ENCODE peak calls at places on chromosome 9, in ten cellular contexts. J is transverse colon, W is prostate gland, N is SK-N-SH, Z is breast epithelium, E is Panc1, B is HCT116, H is stomach, K is suprapubic skin, A is spleen. P is an unnamed sample. For H3K4me1, the result is how much of the 10 kb centered on the place peaks cover.

GRCh38 chr9:121927636-121928035 is 165.5 kb downstream of the TTLL11 start:
- DNase-seq in E (no peak), Z (no peak), N (no peak), A (no peak), J (no peak), B (no peak), H (no peak), W (no peak), K (no peak), P (no peak)

GRCh38 chr9:129570450-129571297 is 50.2 kb downstream of the C9orf50 start:
- DNase-seq in H (peak), B (peak), N (no peak), W (peak), J (peak), A (no peak), E (no peak), Z (no peak), K (no peak), P (no peak)

GRCh38 chr9:90300901-90301688 is 341.5 kb downstream of the DIRAS2 start:
- DNase-seq in N (peak), E (peak), H (peak), J (peak), B (peak), A (no peak), W (no peak), Z (no peak), K (no peak), P (no peak)

GRCh38 chr9:38017149-38017884 is 51.7 kb downstream of the SHB start:
- DNase-seq in H (peak), K (no peak), E (no peak), Z (peak), J (no peak), N (peak), A (no peak), B (no peak), W (peak), P (peak)

GRCh38 chr9:35859310-35859994 is 10.7 kb downstream of the OR13J1 start:
- DNase-seq in A (no peak), B (no peak), Z (no peak), E (no peak), K (no peak), J (no peak), H (peak), W (peak), N (peak), P (no peak)

GRCh38 chr9:129281506-129282145 is 103.6 kb upstream of the IER5L start:
- DNase-seq in E (no peak), J (peak), B (no peak), A (peak), Z (peak), H (no peak), W (no peak), N (no peak), K (peak), P (no peak)

GRCh38 chr9:4380406-4380805 is 80.5 kb upstream of the GLIS3 start:
- DNase-seq in J (no peak), E (no peak), W (no peak), A (no peak), B (no peak), H (no peak), Z (no peak), K (no peak), N (no peak), P (no peak)

GRCh38 chr9:99878651-99879050 is 27.8 kb upstream of the STX17 start:
- DNase-seq in K (no peak), H (no peak), A (no peak), N (no peak), B (no peak), J (no peak), E (no peak), W (no peak), Z (no peak), P (no peak)

GRCh38 chr9:89179535-89179919 is 909 bp upstream of the SHC3 start:
- DNase-seq in K (no peak), N (no peak), E (no peak), Z (no peak), H (no peak), W (no peak), J (no peak), B (no peak), A (no peak), P (peak)

GRCh38 chr9:137454506-137455360 is 4.4 kb downstream of the NSMF start:
- DNase-seq in Z (no peak), J (peak), A (peak), W (no peak), B (no peak), H (peak), E (no peak), N (peak), K (no peak), P (peak)

GRCh38 chr9:74447451-74448193 is 49.5 kb upstream of the RORB start:
- DNase-seq in J (no peak), N (no peak), W (no peak), K (no peak), A (no peak), B (no peak), E (no peak), H (no peak), Z (no peak), P (no peak)

GRCh38 chr9:37528652-37529072 is 42.9 kb downstream of the POLR1E start:
- DNase-seq in J (peak), K (no peak), Z (no peak), N (no peak), A (no peak), E (no peak), H (no peak), B (no peak), W (no peak), P (no peak)

GRCh38 chr9:104875897-104876296 is 52.1 kb downstream of the ABCA1 start:
- DNase-seq in A (no peak), B (no peak), K (no peak), Z (no peak), W (no peak), E (no peak), N (no peak), J (no peak), H (no peak), P (no peak)

GRCh38 chr9:138010274-138010800 is 132.8 kb downstream of the CACNA1B start:
- DNase-seq in K (no peak), A (peak), Z (no peak), E (no peak), B (no peak), J (no peak), H (peak), W (no peak), N (no peak), P (no peak)

GRCh38 chr9:77839459-77840140 is 191.5 kb upstream of the GNA14 start:
- DNase-seq in K (no peak), E (no peak), Z (no peak), B (peak), J (no peak), W (no peak), H (no peak), A (no peak), N (no peak), P (no peak)

GRCh38 chr9:77843088-77843985 is 188.3 kb downstream of the GNAQ start:
- DNase-seq in N (no peak), W (no peak), A (no peak), E (no peak), K (no peak), H (no peak), Z (no peak), J (no peak), B (no peak), P (peak)

GRCh38 chr9:77841739-77842386 is 189.7 kb downstream of the GNAQ start:
- DNase-seq in W (no peak), K (no peak), N (no peak), H (no peak), J (no peak), E (no peak), Z (no peak), A (no peak), B (no peak), P (no peak)

GRCh38 chr9:77834898-77835505 is 186.9 kb upstream of the GNA14 start:
- DNase-seq in B (no peak), H (no peak), J (no peak), W (no peak), N (no peak), Z (no peak), A (no peak), E (no peak), K (no peak), P (no peak)

GRCh38 chr9:77838986-77839385 is 190.9 kb upstream of the GNA14 start:
- DNase-seq in E (no peak), N (no peak), K (no peak), A (no peak), H (no peak), B (no peak), Z (no peak), W (no peak), J (no peak), P (no peak)
- H3K27ac ChIP-seq in E (no peak), N (peak), K (no peak), A (no peak), H (peak), B (no peak), Z (peak), W (no peak), J (peak), P (no peak)

DNA sequence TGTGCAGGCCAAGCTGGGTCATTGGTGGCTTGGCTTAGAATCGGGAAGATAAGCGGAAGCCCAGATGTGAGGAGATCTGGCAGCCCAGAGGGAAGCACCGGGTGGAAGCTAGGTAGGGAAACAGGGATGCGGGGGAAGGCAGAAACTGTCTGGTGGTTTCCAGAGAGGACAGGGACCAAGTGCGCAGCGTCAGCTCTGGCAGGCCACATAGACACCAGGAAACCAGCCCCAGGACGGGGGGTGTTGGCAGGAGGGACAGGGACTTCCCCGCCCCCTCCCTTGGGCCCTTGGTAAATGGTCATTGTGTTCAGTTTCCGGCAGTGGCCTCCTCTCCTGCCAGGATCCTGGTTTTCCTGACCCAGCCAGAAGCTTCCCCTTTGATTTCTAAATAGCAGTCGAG is 2.0 kb downstream of the RALGDS start:
- DNase-seq in A (no peak), K (no peak), E (no peak), H (no peak), J (no peak), N (peak), W (peak), Z (no peak), B (no peak), P (no peak)
- H3K4me1 ChIP-seq in A (half or more), K (half or more), E (half or more), H (half or more), J (half or more), N (half or more), W (under half), Z (under half), B (under half), P (under half)

DNA sequence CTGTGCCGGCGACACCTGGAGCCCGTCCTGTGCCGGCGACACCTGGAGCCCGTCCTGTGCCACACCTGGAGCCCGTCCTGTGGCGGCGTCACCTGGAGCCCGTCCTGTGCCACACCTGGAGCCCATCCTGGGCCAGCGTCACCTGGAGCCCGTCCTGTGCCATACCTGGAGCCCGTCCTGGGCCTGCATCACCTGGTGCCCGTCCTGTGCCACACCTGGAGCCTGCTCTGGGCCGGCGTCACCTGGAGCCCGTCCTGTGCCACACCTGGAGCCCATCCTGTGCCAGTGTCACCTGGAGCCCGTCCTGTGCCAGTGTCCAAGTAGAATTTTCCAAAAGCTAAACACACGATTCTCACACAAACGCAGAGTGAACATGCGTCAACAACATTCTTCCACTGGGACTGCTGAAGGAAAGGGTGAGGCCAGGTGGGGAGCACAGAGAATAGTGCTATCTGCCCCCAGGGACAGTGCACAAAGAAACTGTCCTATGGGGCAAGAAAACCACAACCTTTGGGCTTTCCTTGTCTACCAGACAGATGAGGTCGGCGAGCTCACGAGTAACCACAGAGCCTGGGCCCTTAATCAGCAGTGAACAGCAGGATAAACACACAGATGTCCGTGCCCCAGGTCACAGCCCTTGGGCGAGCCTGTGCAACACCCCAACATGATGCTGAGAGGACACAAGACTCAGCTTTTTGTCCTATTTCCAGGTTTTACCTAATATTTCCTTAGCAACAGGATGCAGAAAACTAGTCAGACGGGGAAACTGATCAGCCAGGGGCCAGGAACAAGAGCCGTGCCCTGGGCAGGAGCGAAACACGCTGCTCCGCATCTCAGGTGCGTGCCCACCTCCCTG is 7.9 kb downstream of the QSOX2 start:
- DNase-seq in W (no peak), J (no peak), A (no peak), Z (no peak), H (no peak), N (no peak), E (no peak), B (no peak), K (no peak), P (no peak)
- TF ChIP-seq POLR2AphosphoS5 in W (no peak), J (no peak), A (no peak), Z (no peak), H (no peak), N (no peak), E (no peak), B (no peak), K (no peak), P (no peak)

GRCh38 chr9:134698587-134699342 is 57.2 kb downstream of the COL5A1 start:
- DNase-seq in E (peak), J (peak), B (peak), N (peak), H (peak), K (no peak), W (peak), A (peak), Z (peak), P (peak)
- H3K27ac ChIP-seq in E (no peak), J (peak), B (no peak), N (no peak), H (peak), K (no peak), W (no peak), A (no peak), Z (no peak), P (no peak)

DNA sequence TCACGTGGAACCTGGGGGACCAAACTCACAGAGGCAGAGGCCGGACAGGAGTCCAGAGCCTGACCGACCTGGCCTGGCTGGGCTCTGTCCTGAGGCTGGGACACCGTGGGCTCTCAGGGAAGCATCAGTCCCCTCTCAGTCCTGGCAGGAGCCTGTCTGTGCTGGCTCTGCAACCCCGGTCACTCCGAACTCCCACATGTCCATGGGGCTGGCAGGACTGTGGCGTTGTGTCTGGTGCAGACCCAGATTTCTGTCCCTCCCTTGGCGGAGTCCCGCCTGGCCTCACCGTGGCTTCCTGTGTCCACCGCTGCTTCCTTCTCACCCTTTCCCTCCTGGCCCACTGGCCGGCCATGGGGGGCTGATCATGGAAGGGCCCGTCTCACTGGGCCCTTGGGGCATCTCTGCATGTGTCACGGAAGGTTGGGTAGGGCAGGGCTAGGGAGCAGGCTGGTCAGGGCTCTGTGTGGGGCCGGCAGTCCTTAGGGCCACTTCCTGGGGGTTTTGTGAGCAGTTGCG is 68.8 kb downstream of the RXRA start:
- DNase-seq in E (no peak), N (no peak), K (no peak), W (no peak), H (no peak), Z (no peak), B (no peak), A (no peak), J (no peak), P (no peak)
- H3K4me1 ChIP-seq in E (under half), N (under half), K (half or more), W (under half), H (half or more), Z (under half), B (under half), A (half or more), J (under half), P (under half)

GRCh38 chr9:124742940-124743339 is 28.2 kb downstream of the NR6A1 start:
- DNase-seq in H (no peak), A (no peak), B (no peak), E (no peak), K (no peak), W (no peak), N (no peak), J (no peak), Z (no peak), P (no peak)
- TF ChIP-seq POLR2AphosphoS5 in H (no peak), A (no peak), B (no peak), E (no peak), K (no peak), W (no peak), N (no peak), J (no peak), Z (no peak), P (no peak)

DNA sequence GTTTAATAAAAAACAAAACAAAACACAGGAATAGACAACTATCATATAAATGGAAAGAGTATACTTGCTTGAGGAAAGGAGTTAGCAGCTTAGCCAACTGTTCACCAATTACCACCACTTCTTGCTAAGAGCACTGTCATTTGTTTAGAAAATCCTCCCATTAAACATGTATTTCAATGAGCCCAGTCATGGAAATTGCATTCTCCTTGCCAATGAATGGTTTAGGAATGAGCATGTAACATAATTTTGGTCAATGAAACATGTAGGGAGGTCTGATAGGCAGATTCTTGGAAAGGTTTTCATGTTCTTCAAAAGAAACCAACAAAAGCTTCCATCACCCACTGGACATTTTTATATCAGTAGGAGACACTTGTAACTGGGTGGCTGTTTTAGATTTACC is 502.8 kb upstream of the PAPPA start:
- DNase-seq in H (no peak), Z (no peak), B (no peak), K (no peak), J (no peak), N (no peak), W (no peak), E (no peak), A (no peak), P (no peak)
- H3K27ac ChIP-seq in H (peak), Z (peak), B (no peak), K (peak), J (peak), N (no peak), W (peak), E (no peak), A (no peak), P (no peak)

DNA sequence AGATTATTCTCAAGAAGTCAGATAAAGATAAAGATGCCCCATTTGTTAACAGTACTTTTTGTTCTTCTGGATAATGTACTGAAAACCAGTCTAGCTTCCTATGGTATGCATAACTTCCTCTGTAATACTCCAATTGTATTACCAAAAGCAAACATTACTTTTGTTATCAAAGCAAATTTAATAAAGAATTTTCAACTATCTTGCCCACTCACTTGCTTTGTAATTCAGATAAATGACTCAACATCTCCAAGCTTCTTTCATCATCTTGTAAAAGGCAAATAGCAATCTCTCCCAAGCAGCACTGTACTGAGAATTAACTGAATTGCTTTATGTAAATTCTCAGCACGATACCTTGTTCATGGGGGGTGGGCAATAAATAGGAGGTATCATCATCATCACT is 98.3 kb downstream of the NFIB start:
- DNase-seq in Z (no peak), N (no peak), K (no peak), E (no peak), B (no peak), W (no peak), J (no peak), A (no peak), H (no peak), P (no peak)
- H3K4me1 ChIP-seq in Z (under half), N (under half), K (half or more), E (under half), B (under half), W (under half), J (under half), A (under half), H (under half), P (under half)

GRCh38 chr9:73037613-73038012 is 84.8 kb upstream of the ALDH1A1 start:
- DNase-seq in B (no peak), A (no peak), H (no peak), E (no peak), K (no peak), Z (no peak), J (no peak), N (no peak), W (no peak), P (no peak)
- TF ChIP-seq POLR2AphosphoS5 in B (no peak), A (no peak), H (no peak), E (no peak), K (no peak), Z (no peak), J (no peak), N (no peak), W (no peak), P (no peak)

GRCh38 chr9:123267481-123268239 is 726 bp downstream of the STRBP start:
- DNase-seq in B (no peak), W (no peak), E (no peak), H (peak), A (peak), N (peak), J (peak), K (peak), Z (no peak), P (peak)
- H3K27ac ChIP-seq in B (peak), W (peak), E (peak), H (peak), A (peak), N (no peak), J (peak), K (peak), Z (peak), P (no peak)

P was measured in GM23338.